ENCODE peak calls at places on chromosomes 4 and X, in four cellular contexts. Y is body of pancreas, A is AG09309, O is PC-9. X is an unnamed sample.

GRCh38 chr4:38905657-38906398 is 38.2 kb downstream of the FAM114A1 start:
- DNase-seq in Y (no peak), A (no peak), O (no peak), X (no peak)

GRCh38 chrX:86028681-86029080 is 18.7 kb downstream of the CHM start:
- DNase-seq in Y (no peak), A (no peak), O (no peak), X (no peak)

GRCh38 chr4:166012129-166013078 is 139.4 kb downstream of the TLL1 start:
- DNase-seq in A (no peak), O (no peak), Y (no peak), X (no peak)

GRCh38 chr4:54110019-54110416 is 10.1 kb downstream of the GSX2 start:
- DNase-seq in Y (no peak), A (no peak), O (no peak), X (no peak)

GRCh38 chr4:140069068-140069467 is 84.9 kb downstream of the MAML3 start:
- DNase-seq in O (peak), Y (no peak), A (no peak), X (no peak)

GRCh38 chr4:4792516-4792915 is 66.9 kb upstream of the MSX1 start:
- DNase-seq in O (no peak), A (peak), Y (no peak), X (no peak)

GRCh38 chr4:86108152-86108551 is 251.7 kb downstream of the MAPK10 start:
- DNase-seq in A (no peak), Y (no peak), O (no peak), X (no peak)

GRCh38 chr4:2586502-2586901 is 50.1 kb downstream of the FAM193A start:
- DNase-seq in O (no peak), Y (no peak), A (no peak), X (no peak)

GRCh38 chr4:127055349-127055748 is 577.4 kb upstream of the INTU start:
- DNase-seq in O (no peak), A (no peak), Y (no peak), X (no peak)

GRCh38 chr4:67941074-67941473 is 22.2 kb downstream of the TMPRSS11A start:
- DNase-seq in A (no peak), O (no peak), Y (no peak), X (no peak)

GRCh38 chr4:73823756-73824155 is 12.7 kb upstream of the CXCL6 start:
- DNase-seq in Y (no peak), O (no peak), A (no peak), X (no peak)

GRCh38 chr4:73817341-73817740 is 19.1 kb upstream of the CXCL6 start:
- DNase-seq in O (no peak), A (no peak), Y (no peak), X (no peak)

GRCh38 chr4:73821325-73821724 is 15.2 kb upstream of the CXCL6 start:
- DNase-seq in O (no peak), A (no peak), Y (no peak), X (no peak)

GRCh38 chr4:73822812-73823480 is 13.5 kb upstream of the CXCL6 start:
- DNase-seq in A (no peak), Y (no peak), O (no peak), X (no peak)

DNA sequence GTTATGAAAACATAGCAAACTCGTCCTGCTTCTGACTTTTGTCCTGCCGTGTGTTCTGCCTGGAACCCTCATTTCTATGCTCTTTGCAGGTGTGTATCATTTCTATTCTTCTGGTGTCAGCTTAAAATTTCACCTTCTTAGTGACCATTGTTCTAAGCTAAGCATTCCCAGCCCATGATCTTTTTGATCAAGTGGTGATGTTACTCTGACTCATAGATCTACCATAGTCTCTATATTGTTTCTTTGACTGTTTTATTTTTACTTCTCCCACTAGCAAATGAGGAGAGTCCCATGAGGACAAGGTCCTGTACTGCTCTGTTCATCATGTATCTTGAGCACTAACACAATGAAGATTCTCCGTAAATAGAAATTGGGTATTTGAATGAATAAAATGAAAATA is 14.1 kb upstream of the CXCL6 start:
- DNase-seq in Y (no peak), A (no peak), O (no peak), X (no peak)
- H3K4me3 ChIP-seq in Y (no peak), A (no peak), O (no peak), X (no peak)

DNA sequence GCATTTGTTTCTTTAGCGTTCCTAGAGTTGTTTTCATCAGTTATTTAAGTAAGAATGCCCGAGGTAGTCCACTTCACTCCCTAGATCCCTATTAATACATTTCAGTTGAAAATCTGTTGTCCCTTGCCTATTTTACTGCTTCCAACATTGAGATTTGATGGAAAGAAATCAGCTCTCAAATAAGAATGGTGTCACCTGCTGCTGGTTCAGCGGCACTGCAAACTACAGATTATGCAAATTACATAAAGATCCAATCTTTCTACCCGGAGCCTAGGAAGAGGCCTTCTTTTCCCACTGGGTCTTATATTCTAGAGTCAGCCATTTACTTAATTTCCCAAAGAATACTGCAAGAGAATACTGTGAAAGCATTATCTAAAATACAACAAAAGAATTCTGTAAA is 597.6 kb upstream of the MAGEB2 start:
- DNase-seq in Y (no peak), A (no peak), O (no peak), X (no peak)
- TF ChIP-seq CTCF in Y (no peak), A (peak), O (no peak), X (peak)

GRCh38 chrX:63430026-63430425 is 78.9 kb upstream of the SPIN4 start:
- DNase-seq in O (no peak), Y (no peak), A (no peak), X (no peak)

GRCh38 chrX:63436865-63437264 is 85.7 kb upstream of the SPIN4 start:
- DNase-seq in O (no peak), Y (no peak), A (no peak), X (no peak)

GRCh38 chrX:63439580-63439979 is 88.4 kb upstream of the SPIN4 start:
- DNase-seq in A (no peak), Y (no peak), O (no peak), X (no peak)

GRCh38 chrX:63434206-63434605 is 83.1 kb upstream of the SPIN4 start:
- DNase-seq in Y (no peak), O (peak), A (no peak), X (no peak)

DNA sequence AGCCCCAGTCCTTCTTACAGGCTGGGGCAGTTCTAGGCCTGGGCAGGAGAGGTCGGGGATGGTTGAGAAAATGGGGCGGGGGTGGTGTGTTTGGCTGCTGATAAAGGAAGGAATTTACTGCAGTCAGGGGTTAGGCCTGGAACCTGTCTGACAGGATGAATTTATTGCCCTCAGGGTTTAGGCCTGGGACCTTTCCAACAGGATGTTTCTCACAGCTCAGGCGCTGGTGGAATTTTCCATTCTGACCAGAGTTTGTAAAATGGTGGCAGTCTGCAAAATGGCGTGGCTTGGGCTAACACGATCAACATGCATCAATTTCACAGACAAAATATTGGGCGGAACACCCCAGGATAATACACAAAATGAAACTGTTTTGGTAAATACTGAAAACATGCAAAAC is 83.5 kb upstream of the SPIN4 start:
- DNase-seq in O (peak), A (no peak), Y (peak), X (no peak)
- H3K4me3 ChIP-seq in O (peak), A (no peak), Y (no peak), X (no peak)

DNA sequence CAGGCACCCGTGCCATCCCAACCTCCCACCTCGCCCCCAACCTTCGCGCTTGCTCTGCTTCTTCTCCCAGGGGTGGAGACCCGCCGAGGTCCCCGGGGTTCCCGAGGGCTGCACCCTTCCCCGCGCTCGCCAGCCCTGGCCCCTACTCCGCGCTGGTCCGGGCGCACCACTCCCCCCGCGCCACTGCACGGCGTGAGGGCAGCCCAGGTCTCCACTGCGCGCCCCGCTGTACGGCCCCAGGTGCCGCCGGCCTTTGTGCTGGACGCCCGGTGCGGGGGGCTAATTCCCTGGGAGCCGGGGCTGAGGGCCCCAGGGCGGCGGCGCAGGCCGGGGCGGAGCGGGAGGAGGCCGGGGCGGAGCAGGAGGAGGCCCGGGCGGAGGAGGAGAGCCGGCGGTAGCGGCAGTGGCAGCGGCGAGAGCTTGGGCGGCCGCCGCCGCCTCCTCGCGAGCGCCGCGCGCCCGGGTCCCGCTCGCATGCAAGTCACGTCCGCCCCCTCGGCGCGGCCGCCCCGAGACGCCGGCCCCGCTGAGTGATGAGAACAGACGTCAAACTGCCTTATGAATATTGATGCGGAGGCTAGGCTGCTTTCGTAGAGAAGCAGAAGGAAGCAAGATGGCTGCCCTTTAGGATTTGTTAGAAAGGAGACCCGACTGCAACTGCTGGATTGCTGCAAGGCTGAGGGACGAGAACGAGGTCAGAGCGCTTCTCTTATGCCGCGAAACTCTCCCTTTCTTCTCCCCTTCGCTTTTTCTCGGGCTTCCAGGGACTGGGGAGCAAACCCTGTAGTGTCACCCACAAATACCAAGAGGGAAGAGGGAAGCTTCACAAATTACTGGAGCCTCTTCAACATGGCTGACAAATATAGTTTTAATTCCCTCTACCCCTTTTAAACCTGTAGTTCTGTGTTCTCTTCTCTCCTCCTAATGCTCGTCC is at the start of gene TET2:
- DNase-seq in A (peak), Y (peak), O (peak), X (peak)
- TF ChIP-seq CTCF in A (no peak), Y (no peak), O (no peak), X (peak)

DNA sequence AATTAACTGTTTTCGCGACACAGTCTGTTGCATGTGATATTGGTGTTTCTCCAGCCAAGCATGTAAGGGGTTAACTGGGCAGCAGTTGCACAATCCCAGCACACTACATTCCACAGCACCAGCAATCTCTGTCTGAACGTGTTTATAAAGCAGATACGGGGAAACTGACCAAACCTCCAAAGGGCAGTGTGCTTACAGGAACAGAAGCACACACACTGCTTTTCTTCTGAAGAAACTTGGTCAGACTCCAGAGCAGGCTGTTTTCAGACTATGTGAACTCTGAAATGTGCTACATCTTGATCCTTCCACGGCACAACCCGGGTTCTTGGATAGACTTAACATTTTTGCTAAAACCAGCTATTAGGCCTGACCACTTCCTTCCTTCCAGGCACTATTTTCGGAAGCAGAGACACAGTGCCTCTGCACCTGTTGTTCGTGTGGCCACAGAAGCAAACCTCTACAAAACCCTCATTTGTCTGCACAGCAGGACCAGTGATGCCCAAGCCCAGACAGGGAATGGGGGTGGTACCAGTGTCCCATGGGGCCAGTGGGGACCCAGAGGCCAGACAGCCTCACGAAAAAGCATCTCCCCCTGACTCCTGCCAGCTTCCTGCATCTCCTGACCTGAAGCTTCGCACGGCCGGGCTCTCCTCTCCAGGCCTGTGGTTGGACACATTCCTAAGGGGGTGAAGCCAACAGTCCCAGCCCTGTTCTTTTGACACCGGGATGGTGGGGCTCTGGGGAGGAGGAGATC is 90.1 kb downstream of the IRF2 start:
- DNase-seq in A (peak), Y (peak), O (peak), X (peak)
- H3K4me3 ChIP-seq in A (peak), Y (no peak), O (peak), X (peak)